ENCODE peak calls at places on chromosomes 2 and 18, in nine cellular contexts. T, Y, C, P, F, S, V, K and B are unnamed samples. For H3K36me3 and H3K4me1, the result is how much of the 10 kb centered on the place peaks cover.

GRCh38 chr2:43402002-43402401 is 175.6 kb upstream of the ZFP36L2 start:
- DNase-seq in T (no peak), Y (no peak), C (no peak), P (no peak), F (no peak), S (no peak), V (no peak), K (peak), B (no peak)

GRCh38 chr2:220705678-220706077 is 866.4 kb downstream of the EPHA4 start:
- DNase-seq in T (no peak), Y (no peak), C (no peak), P (no peak), F (no peak), S (no peak), V (no peak), K (no peak), B (no peak)

GRCh38 chr2:65751422-65751821 is 319.0 kb upstream of the SPRED2 start:
- DNase-seq in T (no peak), Y (no peak), C (no peak), P (no peak), F (peak), S (no peak), V (no peak), K (no peak), B (no peak)

GRCh38 chr2:7765236-7765635 is 848.0 kb downstream of the RNF144A start:
- DNase-seq in T (no peak), Y (no peak), C (no peak), P (no peak), F (no peak), S (no peak), V (no peak), K (no peak), B (no peak)

GRCh38 chr2:56474412-56475158 is 290.8 kb downstream of the CCDC85A start:
- DNase-seq in T (no peak), Y (no peak), C (no peak), P (no peak), F (no peak), S (peak), V (peak), K (no peak), B (no peak)

GRCh38 chr18:42525905-42526304 is 570.9 kb downstream of the PIK3C3 start:
- DNase-seq in T (no peak), Y (no peak), C (no peak), P (no peak), F (no peak), S (no peak), V (peak), K (peak), B (no peak)

GRCh38 chr2:112615051-112615450 is 30.6 kb downstream of the CHCHD5 start:
- DNase-seq in T (no peak), Y (no peak), C (no peak), P (no peak), F (no peak), S (no peak), V (no peak), K (no peak), B (no peak)

GRCh38 chr2:26727641-26728561 is 35.4 kb downstream of the KCNK3 start:
- DNase-seq in T (no peak), Y (no peak), C (no peak), P (no peak), F (no peak), S (no peak), V (no peak), K (no peak), B (no peak)

GRCh38 chr2:212640428-212640827 is 101.8 kb upstream of the ERBB4 start:
- DNase-seq in T (no peak), Y (no peak), C (peak), P (peak), F (no peak), S (no peak), V (no peak), K (no peak), B (no peak)

GRCh38 chr2:134245340-134245984 is 8.4 kb upstream of the MGAT5 start:
- DNase-seq in T (peak), Y (peak), C (peak), P (peak), F (peak), S (peak), V (peak), K (peak), B (no peak)

GRCh38 chr2:8462899-8463648 is 218.8 kb upstream of the ID2 start:
- DNase-seq in T (no peak), Y (no peak), C (no peak), P (no peak), F (no peak), S (no peak), V (no peak), K (no peak), B (no peak)

DNA sequence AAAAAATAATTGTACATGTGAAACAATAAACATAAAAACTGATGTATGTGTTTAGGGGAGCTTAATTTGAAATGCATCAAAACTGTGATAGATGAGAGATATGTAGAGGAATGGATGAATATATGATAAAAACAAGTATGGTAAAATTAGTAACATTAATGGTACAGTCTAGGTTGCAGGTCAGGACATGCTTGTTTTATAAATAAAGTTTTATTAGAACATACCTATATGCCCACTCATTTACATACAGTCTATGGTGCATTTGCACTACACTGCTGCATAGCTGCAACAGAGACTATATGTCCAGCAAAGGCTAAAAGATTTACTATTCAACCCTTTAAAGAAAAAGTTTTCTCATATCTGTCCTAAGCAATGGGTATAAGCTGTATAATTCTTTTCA is 236.6 kb upstream of the CCDC68 start:
- DNase-seq in T (no peak), Y (no peak), C (no peak), P (no peak), F (no peak), S (no peak), V (no peak), K (no peak), B (no peak)
- H3K36me3 ChIP-seq in T (under half), Y (under half), C (under half), P (under half), F (under half), S (under half), V (under half), K (under half), B (under half)

GRCh38 chr2:158618859-158619490 is 162.2 kb downstream of the PKP4 start:
- DNase-seq in T (no peak), Y (no peak), C (no peak), P (peak), F (no peak), S (no peak), V (no peak), K (no peak), B (no peak)
- H3K4me1 ChIP-seq in T (under half), Y (under half), C (under half), P (under half), F (under half), S (under half), V (under half), K (under half), B (under half)

GRCh38 chr2:130337735-130338325 is 4.9 kb upstream of the IMP4 start:
- DNase-seq in T (no peak), Y (no peak), C (no peak), P (no peak), F (no peak), S (peak), V (peak), K (no peak), B (no peak)
- H3K36me3 ChIP-seq in T (under half), Y (under half), C (under half), P (under half), F (under half), S (under half), V (under half), K (under half), B (under half)

GRCh38 chr18:58533771-58534170 is 95.1 kb downstream of the ALPK2 start:
- DNase-seq in T (no peak), Y (no peak), C (no peak), P (no peak), F (no peak), S (no peak), V (no peak), K (no peak), B (no peak)
- H3K4me1 ChIP-seq in T (under half), Y (under half), C (under half), P (under half), F (under half), S (under half), V (under half), K (under half), B (under half)